ENCODE peak calls at places on chromosome 12, in nine cellular contexts. I is heart right ventricle; E is H1; L is effector memory CD4-positive, alpha-beta T cell; C is AG09309; Z is GM12865; N is Right ventricle myocardium superior; G is heart left ventricle; Y is renal cortical epithelial cell. K is an unnamed sample.

GRCh38 chr12:76947270-76947669 is 68.5 kb upstream of the CSRP2 start:
- DNase-seq in I (no peak), E (no peak), L (no peak), C (no peak), Z (no peak), N (no peak), G (no peak), Y (no peak), K (no peak)

GRCh38 chr12:100688451-100688864 is 106.1 kb upstream of the ANO4 start:
- DNase-seq in I (no peak), E (no peak), L (no peak), C (no peak), Z (no peak), N (no peak), G (no peak), Y (peak; percentile 22), K (no peak)

GRCh38 chr12:16359512-16360491 is 12.4 kb downstream of the MGST1 start:
- DNase-seq in I (peak; percentile 56), E (peak; percentile 85), L (no peak), C (no peak), Z (peak; percentile 30), N (peak; percentile 78), G (peak; percentile 38), Y (peak; percentile 31), K (peak; percentile 19)

GRCh38 chr12:69633061-69633460 is 22.4 kb upstream of the LRRC10 start:
- DNase-seq in I (no peak), E (no peak), L (no peak), C (no peak), Z (no peak), N (no peak), G (no peak), Y (peak; percentile 12), K (no peak)

GRCh38 chr12:78442454-78442801 is 422.1 kb upstream of the SYT1 start:
- DNase-seq in I (no peak), E (no peak), L (no peak), C (peak; percentile 14), Z (no peak), N (no peak), G (no peak), Y (peak; percentile 42), K (no peak)

GRCh38 chr12:62738105-62738504 is 196.8 kb downstream of the PPM1H start:
- DNase-seq in I (no peak), E (no peak), L (no peak), C (no peak), Z (no peak), N (no peak), G (no peak), Y (no peak), K (no peak)

GRCh38 chr12:92398565-92399309 is 253.1 kb upstream of the BTG1 start:
- DNase-seq in I (no peak), E (no peak), L (peak; percentile 9), C (no peak), Z (peak; percentile 58), N (no peak), G (no peak), Y (peak; percentile 11), K (no peak)

GRCh38 chr12:16610006-16610520 is 4.1 kb upstream of the LMO3 start:
- DNase-seq in I (no peak), E (no peak), L (no peak), C (no peak), Z (no peak), N (no peak), G (no peak), Y (no peak), K (no peak)

GRCh38 chr12:88553941-88554658 is 26.2 kb downstream of the KITLG start:
- DNase-seq in I (no peak), E (no peak), L (no peak), C (peak; percentile 71), Z (no peak), N (no peak), G (no peak), Y (peak; percentile 92), K (peak; percentile 60)

GRCh38 chr12:103442822-103443221 is 52.9 kb downstream of the C12orf42 start:
- DNase-seq in I (no peak), E (no peak), L (no peak), C (no peak), Z (peak; percentile 54), N (no peak), G (no peak), Y (no peak), K (no peak)

GRCh38 chr12:31035944-31036665 is 37.6 kb upstream of the DDX11 start:
- DNase-seq in I (no peak), E (no peak), L (no peak), C (no peak), Z (no peak), N (no peak), G (no peak), Y (peak; percentile 59), K (peak; percentile 9)

GRCh38 chr12:27511031-27511722 is 12.8 kb upstream of the PPFIBP1 start:
- DNase-seq in I (no peak), E (no peak), L (no peak), C (no peak), Z (no peak), N (no peak), G (no peak), Y (no peak), K (peak; percentile 49)

GRCh38 chr12:51953925-51954324 is 2.4 kb downstream of the ACVR1B start:
- DNase-seq in I (no peak), E (no peak), L (no peak), C (no peak), Z (no peak), N (no peak), G (no peak), Y (no peak), K (no peak)

GRCh38 chr12:109529618-109530300 is 43.5 kb downstream of the MMAB start:
- DNase-seq in I (no peak), E (no peak), L (no peak), C (no peak), Z (no peak), N (no peak), G (no peak), Y (no peak), K (no peak)

GRCh38 chr12:58922849-58923248 is 2.5 kb upstream of the LRIG3 start:
- DNase-seq in I (no peak), E (no peak), L (no peak), C (peak; percentile 21), Z (no peak), N (no peak), G (no peak), Y (peak; percentile 31), K (peak; percentile 24)

GRCh38 chr12:53049582-53050318 is at the start of gene TNS2:
- DNase-seq in I (peak; percentile 84), E (peak; percentile 70), L (no peak), C (no peak), Z (no peak), N (peak; percentile 92), G (peak; percentile 93), Y (peak; percentile 36), K (peak; percentile 14)

GRCh38 chr12:122124370-122124769 is 45.8 kb downstream of the MLXIP start:
- DNase-seq in I (no peak), E (no peak), L (no peak), C (no peak), Z (no peak), N (peak; percentile 13), G (peak; percentile 19), Y (no peak), K (no peak)

GRCh38 chr12:104276192-104277131 is 27.1 kb upstream of the EID3 start:
- DNase-seq in I (no peak), E (no peak), L (no peak), C (no peak), Z (peak; percentile 60), N (no peak), G (no peak), Y (peak; percentile 94), K (peak; percentile 91)

GRCh38 chr12:67742461-67742860 is 93.9 kb downstream of the DYRK2 start:
- DNase-seq in I (no peak), E (no peak), L (no peak), C (no peak), Z (no peak), N (no peak), G (no peak), Y (no peak), K (no peak)

GRCh38 chr12:46386877-46387629 is 14.5 kb upstream of the SLC38A2 start:
- DNase-seq in I (peak; percentile 42), E (no peak), L (no peak), C (no peak), Z (peak; percentile 84), N (peak; percentile 60), G (peak; percentile 60), Y (no peak), K (no peak)

GRCh38 chr12:4742421-4742970 is 22.3 kb downstream of the GALNT8 start:
- DNase-seq in I (no peak), E (no peak), L (no peak), C (no peak), Z (no peak), N (no peak), G (no peak), Y (no peak), K (no peak)

GRCh38 chr12:130079254-130079653 is 83.0 kb upstream of the FZD10 start:
- DNase-seq in I (no peak), E (no peak), L (no peak), C (no peak), Z (no peak), N (no peak), G (no peak), Y (peak; percentile 72), K (no peak)

GRCh38 chr12:122730215-122731014 is at the start of gene HCAR1:
- DNase-seq in I (no peak), E (no peak), L (no peak), C (no peak), Z (peak; percentile 32), N (no peak), G (no peak), Y (peak; percentile 40), K (peak; percentile 52)

GRCh38 chr12:131783915-131784541 is 44.2 kb upstream of the MMP17 start:
- DNase-seq in I (no peak), E (no peak), L (no peak), C (peak; percentile 63), Z (peak; percentile 81), N (no peak), G (no peak), Y (peak; percentile 51), K (no peak)

GRCh38 chr12:125651625-125652024 is 586.4 kb downstream of the AACS start:
- DNase-seq in I (no peak), E (no peak), L (no peak), C (no peak), Z (no peak), N (no peak), G (no peak), Y (no peak), K (no peak)

GRCh38 chr12:122111070-122111750 is 32.7 kb downstream of the MLXIP start:
- DNase-seq in I (no peak), E (no peak), L (no peak), C (no peak), Z (no peak), N (no peak), G (no peak), Y (peak; percentile 69), K (no peak)

GRCh38 chr12:29066061-29066588 is 83.0 kb upstream of the FAR2 start:
- DNase-seq in I (no peak), E (no peak), L (no peak), C (no peak), Z (peak; percentile 62), N (no peak), G (peak; percentile 29), Y (peak; percentile 53), K (no peak)

GRCh38 chr12:87127272-87127671 is 871.1 kb upstream of the MGAT4C start:
- DNase-seq in I (no peak), E (no peak), L (no peak), C (no peak), Z (no peak), N (no peak), G (no peak), Y (no peak), K (no peak)

GRCh38 chr12:39902823-39903222 is 203.1 kb downstream of the SLC2A13 start:
- DNase-seq in I (no peak), E (no peak), L (no peak), C (no peak), Z (no peak), N (no peak), G (no peak), Y (peak; percentile 72), K (no peak)

GRCh38 chr12:124720687-124721500 is 142.8 kb downstream of the SCARB1 start:
- DNase-seq in I (peak; percentile 68), E (no peak), L (no peak), C (no peak), Z (no peak), N (peak; percentile 76), G (peak; percentile 77), Y (peak; percentile 92), K (peak; percentile 93)